ENCODE peak calls at places on chromosome 3, in nine cellular contexts. One of them, this sample, is unnamed.
A peak's percentile ranks its signal among the peaks of the same experiment; 100 is the strongest.

GRCh38 chr3:47841786-47842349 is 38.9 kb downstream of the DHX30 start:
- DNase-seq in NCI-H2081 treated with DMSO at 0.1 percent for 48 hours: no peak
- DNase-seq in tibial artery: no peak
- DNase-seq in mucosa of gallbladder: no peak
- DNase-seq in ureter: no peak
- DNase-seq in cardiac fibroblast: no peak
- DNase-seq in nucleus accumbens: no peak
- DNase-seq in AG04449: no peak
- DNase-seq in CD8-positive, alpha-beta memory T cell: no peak
- DNase-seq in this sample: no peak

GRCh38 chr3:44421280-44421679 is 56.2 kb downstream of the ZNF445 start:
- DNase-seq in nucleus accumbens: no peak
- DNase-seq in tibial artery: no peak
- DNase-seq in ureter: peak; percentile 14
- DNase-seq in NCI-H2081 treated with DMSO at 0.1 percent for 48 hours: no peak
- DNase-seq in AG04449: no peak
- DNase-seq in cardiac fibroblast: no peak
- DNase-seq in CD8-positive, alpha-beta memory T cell: no peak
- DNase-seq in mucosa of gallbladder: no peak
- DNase-seq in this sample: no peak

GRCh38 chr3:42055291-42055690 is 35.9 kb upstream of the TRAK1 start:
- DNase-seq in CD8-positive, alpha-beta memory T cell: no peak
- DNase-seq in tibial artery: no peak
- DNase-seq in AG04449: no peak
- DNase-seq in NCI-H2081 treated with DMSO at 0.1 percent for 48 hours: no peak
- DNase-seq in nucleus accumbens: no peak
- DNase-seq in mucosa of gallbladder: no peak
- DNase-seq in ureter: no peak
- DNase-seq in cardiac fibroblast: peak; percentile 87
- DNase-seq in this sample: no peak

GRCh38 chr3:18030371-18030870 is 288.0 kb upstream of the TBC1D5 start:
- DNase-seq in tibial artery: no peak
- DNase-seq in nucleus accumbens: no peak
- DNase-seq in NCI-H2081 treated with DMSO at 0.1 percent for 48 hours: no peak
- DNase-seq in mucosa of gallbladder: no peak
- DNase-seq in CD8-positive, alpha-beta memory T cell: no peak
- DNase-seq in AG04449: no peak
- DNase-seq in cardiac fibroblast: no peak
- DNase-seq in ureter: no peak
- DNase-seq in this sample: no peak

GRCh38 chr3:25663324-25664065 is 1.2 kb downstream of the TOP2B start:
- DNase-seq in AG04449: no peak
- DNase-seq in mucosa of gallbladder: peak; percentile 55
- DNase-seq in cardiac fibroblast: peak; percentile 44
- DNase-seq in ureter: no peak
- DNase-seq in nucleus accumbens: no peak
- DNase-seq in CD8-positive, alpha-beta memory T cell: no peak
- DNase-seq in NCI-H2081 treated with DMSO at 0.1 percent for 48 hours: no peak
- DNase-seq in tibial artery: no peak
- DNase-seq in this sample: peak; percentile 37

GRCh38 chr3:155232605-155233004 is 60.9 kb downstream of the STRIT1 start:
- DNase-seq in tibial artery: peak; percentile 86
- DNase-seq in CD8-positive, alpha-beta memory T cell: no peak
- DNase-seq in nucleus accumbens: no peak
- DNase-seq in NCI-H2081 treated with DMSO at 0.1 percent for 48 hours: peak; percentile 16
- DNase-seq in ureter: peak; percentile 77
- DNase-seq in cardiac fibroblast: peak; percentile 98
- DNase-seq in mucosa of gallbladder: peak; percentile 54
- DNase-seq in AG04449: no peak
- DNase-seq in this sample: no peak

GRCh38 chr3:197801801-197802504 is 10.9 kb downstream of the LRCH3 start:
- DNase-seq in mucosa of gallbladder: no peak
- DNase-seq in NCI-H2081 treated with DMSO at 0.1 percent for 48 hours: no peak
- DNase-seq in tibial artery: no peak
- DNase-seq in cardiac fibroblast: peak; percentile 57
- DNase-seq in nucleus accumbens: no peak
- DNase-seq in AG04449: no peak
- DNase-seq in ureter: no peak
- DNase-seq in CD8-positive, alpha-beta memory T cell: no peak
- DNase-seq in this sample: peak; percentile 55

GRCh38 chr3:114214542-114215341 is 22.6 kb downstream of the ZNF80 start:
- DNase-seq in cardiac fibroblast: no peak
- DNase-seq in CD8-positive, alpha-beta memory T cell: peak; percentile 19
- DNase-seq in ureter: no peak
- DNase-seq in nucleus accumbens: no peak
- DNase-seq in mucosa of gallbladder: no peak
- DNase-seq in tibial artery: no peak
- DNase-seq in AG04449: no peak
- DNase-seq in NCI-H2081 treated with DMSO at 0.1 percent for 48 hours: no peak
- DNase-seq in this sample: peak; percentile 24

GRCh38 chr3:173865900-173866498 is 468.5 kb downstream of the NLGN1 start:
- DNase-seq in tibial artery: no peak
- DNase-seq in NCI-H2081 treated with DMSO at 0.1 percent for 48 hours: no peak
- DNase-seq in nucleus accumbens: no peak
- DNase-seq in mucosa of gallbladder: no peak
- DNase-seq in cardiac fibroblast: no peak
- DNase-seq in ureter: no peak
- DNase-seq in CD8-positive, alpha-beta memory T cell: no peak
- DNase-seq in AG04449: no peak
- DNase-seq in this sample: peak; percentile 10

GRCh38 chr3:194688207-194688711 is 2.6 kb downstream of the FAM43A start:
- DNase-seq in tibial artery: peak; percentile 28
- DNase-seq in NCI-H2081 treated with DMSO at 0.1 percent for 48 hours: no peak
- DNase-seq in CD8-positive, alpha-beta memory T cell: peak; percentile 4
- DNase-seq in nucleus accumbens: no peak
- DNase-seq in cardiac fibroblast: peak; percentile 48
- DNase-seq in ureter: peak; percentile 51
- DNase-seq in AG04449: no peak
- DNase-seq in mucosa of gallbladder: no peak
- DNase-seq in this sample: no peak

GRCh38 chr3:186307594-186307993 is 54.4 kb downstream of the DGKG start:
- DNase-seq in nucleus accumbens: no peak
- DNase-seq in CD8-positive, alpha-beta memory T cell: no peak
- DNase-seq in AG04449: no peak
- DNase-seq in tibial artery: no peak
- DNase-seq in mucosa of gallbladder: no peak
- DNase-seq in ureter: no peak
- DNase-seq in cardiac fibroblast: peak; percentile 64
- DNase-seq in NCI-H2081 treated with DMSO at 0.1 percent for 48 hours: no peak
- DNase-seq in this sample: peak; percentile 57

GRCh38 chr3:170966495-170966894 is 58.1 kb upstream of the EIF5A2 start:
- DNase-seq in AG04449: no peak
- DNase-seq in mucosa of gallbladder: no peak
- DNase-seq in tibial artery: no peak
- DNase-seq in ureter: no peak
- DNase-seq in cardiac fibroblast: no peak
- DNase-seq in nucleus accumbens: no peak
- DNase-seq in NCI-H2081 treated with DMSO at 0.1 percent for 48 hours: no peak
- DNase-seq in CD8-positive, alpha-beta memory T cell: no peak
- DNase-seq in this sample: no peak

GRCh38 chr3:4785551-4785950 is 193.7 kb upstream of the BHLHE40 start:
- DNase-seq in ureter: no peak
- DNase-seq in mucosa of gallbladder: no peak
- DNase-seq in CD8-positive, alpha-beta memory T cell: no peak
- DNase-seq in AG04449: no peak
- DNase-seq in nucleus accumbens: no peak
- DNase-seq in NCI-H2081 treated with DMSO at 0.1 percent for 48 hours: no peak
- DNase-seq in cardiac fibroblast: no peak
- DNase-seq in tibial artery: no peak
- DNase-seq in this sample: no peak

GRCh38 chr3:162973518-162973917 is 1476.9 kb downstream of the OTOL1 start:
- DNase-seq in nucleus accumbens: no peak
- DNase-seq in NCI-H2081 treated with DMSO at 0.1 percent for 48 hours: no peak
- DNase-seq in AG04449: no peak
- DNase-seq in ureter: no peak
- DNase-seq in mucosa of gallbladder: no peak
- DNase-seq in tibial artery: no peak
- DNase-seq in cardiac fibroblast: no peak
- DNase-seq in CD8-positive, alpha-beta memory T cell: no peak
- DNase-seq in this sample: no peak

GRCh38 chr3:70067860-70068479 is 68.4 kb downstream of the SAMMSON start:
- DNase-seq in ureter: no peak
- DNase-seq in tibial artery: no peak
- DNase-seq in nucleus accumbens: no peak
- DNase-seq in cardiac fibroblast: peak; percentile 42
- DNase-seq in mucosa of gallbladder: no peak
- DNase-seq in NCI-H2081 treated with DMSO at 0.1 percent for 48 hours: no peak
- DNase-seq in CD8-positive, alpha-beta memory T cell: no peak
- DNase-seq in AG04449: no peak
- DNase-seq in this sample: no peak

GRCh38 chr3:50584391-50584790 is 15.1 kb downstream of the HEMK1 start:
- DNase-seq in AG04449: no peak
- DNase-seq in nucleus accumbens: no peak
- DNase-seq in cardiac fibroblast: peak; percentile 57
- DNase-seq in mucosa of gallbladder: no peak
- DNase-seq in NCI-H2081 treated with DMSO at 0.1 percent for 48 hours: no peak
- DNase-seq in CD8-positive, alpha-beta memory T cell: no peak
- DNase-seq in tibial artery: no peak
- DNase-seq in ureter: no peak
- DNase-seq in this sample: no peak

GRCh38 chr3:42780892-42781700 is 8.0 kb upstream of the CCDC13 start:
- DNase-seq in CD8-positive, alpha-beta memory T cell: no peak
- DNase-seq in ureter: no peak
- DNase-seq in nucleus accumbens: no peak
- DNase-seq in AG04449: no peak
- DNase-seq in cardiac fibroblast: peak; percentile 92
- DNase-seq in NCI-H2081 treated with DMSO at 0.1 percent for 48 hours: peak; percentile 49
- DNase-seq in mucosa of gallbladder: peak; percentile 31
- DNase-seq in tibial artery: no peak
- DNase-seq in this sample: peak; percentile 83

GRCh38 chr3:177426151-177426904 is 229.0 kb upstream of the TBL1XR1 start:
- DNase-seq in cardiac fibroblast: peak; percentile 19
- DNase-seq in NCI-H2081 treated with DMSO at 0.1 percent for 48 hours: no peak
- DNase-seq in tibial artery: no peak
- DNase-seq in CD8-positive, alpha-beta memory T cell: no peak
- DNase-seq in AG04449: no peak
- DNase-seq in ureter: no peak
- DNase-seq in nucleus accumbens: no peak
- DNase-seq in mucosa of gallbladder: no peak
- DNase-seq in this sample: no peak